ENCODE peak calls at places on chromosomes 6 and 20, in eight cellular contexts. L, Z, T, Q, G, Y, V and S are unnamed samples.
A peak's percentile ranks its signal among the peaks of the same experiment; 100 is the strongest.

GRCh38 chr6:34332255-34333198 is 59.9 kb downstream of the NUDT3 start:
- DNase-seq in L (no peak), Z (no peak), T (no peak), Q (no peak), G (no peak), Y (no peak), V (no peak), S (no peak)

GRCh38 chr20:39152742-39153141 is 190.6 kb downstream of the DHX35 start:
- DNase-seq in L (no peak), Z (no peak), T (no peak), Q (no peak), G (no peak), Y (no peak), V (no peak), S (no peak)

GRCh38 chr6:167125405-167125804 is 2.5 kb downstream of the CCR6 start:
- DNase-seq in L (no peak), Z (no peak), T (no peak), Q (no peak), G (no peak), Y (no peak), V (no peak), S (no peak)

GRCh38 chr6:165159459-165159858 is 149.9 kb downstream of the C6orf118 start:
- DNase-seq in L (no peak), Z (no peak), T (no peak), Q (no peak), G (no peak), Y (no peak), V (no peak), S (no peak)

GRCh38 chr6:96631248-96631647 is 68.3 kb downstream of the FHL5 start:
- DNase-seq in L (no peak), Z (no peak), T (no peak), Q (no peak), G (no peak), Y (no peak), V (no peak), S (no peak)

GRCh38 chr6:160030103-160030502 is 61.2 kb downstream of the IGF2R start:
- DNase-seq in L (peak; percentile 62), Z (peak; percentile 20), T (peak; percentile 83), Q (peak; percentile 71), G (peak; percentile 6), Y (peak; percentile 77), V (no peak), S (peak; percentile 91)

GRCh38 chr20:57908691-57909090 is 198.9 kb upstream of the PMEPA1 start:
- DNase-seq in L (no peak), Z (no peak), T (no peak), Q (no peak), G (no peak), Y (no peak), V (no peak), S (no peak)

GRCh38 chr6:91486200-91486599 is 899.3 kb upstream of the MAP3K7 start:
- DNase-seq in L (no peak), Z (no peak), T (no peak), Q (no peak), G (no peak), Y (no peak), V (no peak), S (no peak)

GRCh38 chr20:5674176-5674660 is 76.0 kb upstream of the SHLD1 start:
- DNase-seq in L (no peak), Z (no peak), T (no peak), Q (no peak), G (no peak), Y (no peak), V (no peak), S (no peak)

GRCh38 chr6:149323925-149324324 is 6.4 kb downstream of the TAB2 start:
- DNase-seq in L (no peak), Z (no peak), T (no peak), Q (no peak), G (no peak), Y (no peak), V (no peak), S (no peak)

GRCh38 chr6:142474446-142475289 is 172.9 kb downstream of the ADGRG6 start:
- DNase-seq in L (peak; percentile 31), Z (peak; percentile 35), T (no peak), Q (no peak), G (peak; percentile 65), Y (no peak), V (no peak), S (peak; percentile 51)

GRCh38 chr20:56689852-56690485 is 60.9 kb downstream of the TFAP2C start:
- DNase-seq in L (no peak), Z (peak; percentile 49), T (no peak), Q (no peak), G (no peak), Y (no peak), V (no peak), S (no peak)

GRCh38 chr6:39931607-39932006 is 2.7 kb downstream of the MOCS1 start:
- DNase-seq in L (no peak), Z (no peak), T (no peak), Q (no peak), G (no peak), Y (no peak), V (no peak), S (no peak)

GRCh38 chr6:143426025-143426424 is 24.5 kb downstream of the ADAT2 start:
- DNase-seq in L (no peak), Z (no peak), T (no peak), Q (no peak), G (no peak), Y (no peak), V (no peak), S (no peak)

GRCh38 chr6:30206152-30206551 is 7.1 kb downstream of the TRIM26 start:
- DNase-seq in L (no peak), Z (no peak), T (no peak), Q (no peak), G (no peak), Y (no peak), V (no peak), S (no peak)

GRCh38 chr6:43222418-43223059 is 6.7 kb downstream of the DNPH1 start:
- DNase-seq in L (no peak), Z (no peak), T (no peak), Q (no peak), G (no peak), Y (no peak), V (peak; percentile 33), S (no peak)

GRCh38 chr6:77030929-77031674 is 432.2 kb downstream of the HTR1B start:
- DNase-seq in L (no peak), Z (no peak), T (no peak), Q (no peak), G (no peak), Y (no peak), V (no peak), S (no peak)

GRCh38 chr6:135909737-135910387 is 58.4 kb downstream of the PDE7B start:
- DNase-seq in L (peak; percentile 40), Z (peak; percentile 5), T (no peak), Q (peak; percentile 39), G (peak; percentile 51), Y (peak; percentile 17), V (no peak), S (peak; percentile 27)

GRCh38 chr20:32583581-32584045 is 1.5 kb downstream of the NOL4L start:
- DNase-seq in L (no peak), Z (no peak), T (no peak), Q (no peak), G (no peak), Y (no peak), V (no peak), S (no peak)

GRCh38 chr6:152380351-152380767 is 256.8 kb downstream of the SYNE1 start:
- DNase-seq in L (no peak), Z (no peak), T (no peak), Q (no peak), G (peak; percentile 38), Y (no peak), V (no peak), S (no peak)

GRCh38 chr6:152386131-152386530 is 251.0 kb downstream of the SYNE1 start:
- DNase-seq in L (no peak), Z (no peak), T (no peak), Q (no peak), G (peak; percentile 29), Y (no peak), V (no peak), S (no peak)

GRCh38 chr6:152387091-152387490 is 250.1 kb downstream of the SYNE1 start:
- DNase-seq in L (no peak), Z (no peak), T (no peak), Q (no peak), G (no peak), Y (no peak), V (no peak), S (no peak)

GRCh38 chr6:152378154-152378553 is 259.0 kb downstream of the SYNE1 start:
- DNase-seq in L (no peak), Z (no peak), T (no peak), Q (no peak), G (no peak), Y (no peak), V (no peak), S (no peak)

DNA sequence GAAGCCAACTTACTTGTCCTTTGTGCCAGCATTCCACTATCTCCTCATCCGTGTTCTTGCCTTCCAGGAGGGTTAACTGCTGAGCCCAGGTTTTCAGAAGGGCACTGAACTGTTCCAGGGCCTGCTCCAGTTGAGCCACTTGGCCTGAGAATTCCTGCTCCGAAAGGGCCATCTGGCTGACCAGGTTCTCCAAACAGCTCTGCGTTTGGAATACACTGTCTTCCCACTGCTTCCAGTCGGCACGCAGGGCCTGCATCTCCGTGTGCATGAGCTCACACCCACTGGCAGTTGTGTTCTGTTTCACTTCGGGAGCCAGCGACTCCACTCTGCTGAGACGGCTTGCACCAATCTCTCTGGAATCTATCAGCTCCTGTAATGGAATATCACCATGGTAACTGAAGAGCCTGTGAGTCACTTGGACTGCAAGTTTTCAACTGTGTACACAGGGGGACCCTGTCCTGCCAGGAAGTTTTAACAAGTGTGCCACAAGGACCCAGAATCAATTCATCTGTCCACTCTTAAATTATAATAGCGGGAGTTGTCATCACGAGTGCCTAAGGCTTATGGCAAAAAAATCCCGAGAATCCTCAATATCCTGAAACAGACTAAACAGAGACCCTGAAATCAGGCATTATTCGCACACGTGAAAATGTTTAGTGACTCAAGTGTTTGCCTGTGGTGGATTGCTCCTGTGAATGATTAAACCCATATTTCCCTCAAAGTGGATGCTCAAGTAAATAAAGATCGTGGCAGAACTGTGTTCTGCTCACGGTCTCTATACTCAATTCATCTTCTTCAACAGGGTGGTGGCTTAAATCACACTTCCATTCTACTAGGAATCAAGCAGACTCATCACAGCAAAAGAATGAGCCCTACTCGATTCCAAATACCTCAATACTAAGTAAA is 255.9 kb downstream of the SYNE1 start:
- DNase-seq in L (peak; percentile 41), Z (peak; percentile 7), T (peak; percentile 90), Q (peak; percentile 53), G (peak; percentile 89), Y (peak; percentile 37), V (peak; percentile 55), S (peak; percentile 80)
- TF ChIP-seq POLR2A in L (no peak), Z (peak; percentile 47), T (peak; percentile 75), Q (peak; percentile 76), G (peak; percentile 28), Y (peak; percentile 19), V (peak; percentile 47), S (peak; percentile 45)

GRCh38 chr20:33654680-33655161 is 7.4 kb upstream of the C20orf144 start:
- DNase-seq in L (no peak), Z (no peak), T (no peak), Q (no peak), G (no peak), Y (no peak), V (no peak), S (no peak)
- TF ChIP-seq POLR2A in L (no peak), Z (no peak), T (no peak), Q (no peak), G (no peak), Y (no peak), V (no peak), S (no peak)

GRCh38 chr6:27251672-27252251 is 4.3 kb downstream of the PRSS16 start:
- DNase-seq in L (peak; percentile 91), Z (peak; percentile 87), T (peak; percentile 66), Q (peak; percentile 94), G (peak; percentile 92), Y (no peak), V (peak; percentile 79), S (no peak)
- TF ChIP-seq POLR2A in L (no peak), Z (peak; percentile 6), T (no peak), Q (peak; percentile 89), G (peak; percentile 49), Y (no peak), V (no peak), S (no peak)

GRCh38 chr6:27867051-27867940 is 44.9 kb downstream of the OR2B2 start:
- DNase-seq in L (peak; percentile 82), Z (peak; percentile 46), T (peak; percentile 74), Q (peak; percentile 84), G (peak; percentile 61), Y (no peak), V (peak; percentile 78), S (peak; percentile 51)
- TF ChIP-seq POLR2A in L (no peak), Z (peak; percentile 70), T (no peak), Q (peak; percentile 95), G (peak; percentile 22), Y (peak; percentile 25), V (peak; percentile 9), S (peak; percentile 12)